ENCODE peak calls at places on chromosomes 4 and X, in four cellular contexts. One of them, this sample, is unnamed.

GRCh38 chrX:14073561-14073960 is 43.9 kb upstream of the GEMIN8 start:
- DNase-seq in AG10803: peak; percentile 2
- DNase-seq in uterus: no peak
- DNase-seq in osteocyte: no peak
- DNase-seq in this sample: no peak

GRCh38 chrX:152927858-152928760 is 30.2 kb downstream of the ZNF185 start:
- DNase-seq in AG10803: no peak
- DNase-seq in uterus: no peak
- DNase-seq in osteocyte: no peak
- DNase-seq in this sample: no peak

GRCh38 chrX:45851434-45851991 is 650.8 kb upstream of the DIPK2B start:
- DNase-seq in AG10803: peak; percentile 13
- DNase-seq in uterus: peak; percentile 19
- DNase-seq in osteocyte: no peak
- DNase-seq in this sample: peak; percentile 71

GRCh38 chrX:136767104-136767941 is 13.4 kb downstream of the ARHGEF6 start:
- DNase-seq in AG10803: peak; percentile 62
- DNase-seq in uterus: peak; percentile 54
- DNase-seq in osteocyte: peak; percentile 88
- DNase-seq in this sample: peak; percentile 31

GRCh38 chr4:161376275-161376674 is 787.5 kb downstream of the FSTL5 start:
- DNase-seq in AG10803: no peak
- DNase-seq in uterus: no peak
- DNase-seq in osteocyte: no peak
- DNase-seq in this sample: peak; percentile 71

GRCh38 chr4:86963697-86964096 is 28.9 kb downstream of the AFF1 start:
- DNase-seq in AG10803: no peak
- DNase-seq in uterus: no peak
- DNase-seq in osteocyte: no peak
- DNase-seq in this sample: peak; percentile 55

GRCh38 chrX:38052096-38052495 is 45.7 kb downstream of the SYTL5 start:
- DNase-seq in AG10803: peak; percentile 80
- DNase-seq in uterus: no peak
- DNase-seq in osteocyte: no peak
- DNase-seq in this sample: peak; percentile 85

GRCh38 chr4:88227734-88228133 is 56.6 kb downstream of the PPM1K start:
- DNase-seq in AG10803: no peak
- DNase-seq in uterus: no peak
- DNase-seq in osteocyte: no peak
- DNase-seq in this sample: no peak

GRCh38 chr4:129550281-129550785 is 454.4 kb downstream of the C4orf33 start:
- DNase-seq in AG10803: no peak
- DNase-seq in uterus: no peak
- DNase-seq in osteocyte: no peak
- DNase-seq in this sample: no peak

GRCh38 chr4:111811661-111812060 is 333.6 kb upstream of the FAM241A start:
- DNase-seq in AG10803: no peak
- DNase-seq in uterus: no peak
- DNase-seq in osteocyte: no peak
- DNase-seq in this sample: no peak

GRCh38 chr4:111808174-111808573 is 337.1 kb upstream of the FAM241A start:
- DNase-seq in AG10803: no peak
- DNase-seq in uterus: no peak
- DNase-seq in osteocyte: no peak
- DNase-seq in this sample: no peak

GRCh38 chr4:111802191-111802590 is 343.1 kb upstream of the FAM241A start:
- DNase-seq in AG10803: peak; percentile 57
- DNase-seq in uterus: no peak
- DNase-seq in osteocyte: no peak
- DNase-seq in this sample: peak; percentile 34

GRCh38 chr4:111807556-111807955 is 337.7 kb upstream of the FAM241A start:
- DNase-seq in AG10803: no peak
- DNase-seq in uterus: no peak
- DNase-seq in osteocyte: no peak
- DNase-seq in this sample: no peak

GRCh38 chr4:111806331-111806730 is 338.9 kb upstream of the FAM241A start:
- DNase-seq in AG10803: no peak
- DNase-seq in uterus: no peak
- DNase-seq in osteocyte: no peak
- DNase-seq in this sample: peak; percentile 38
- TF ChIP-seq CTCF in AG10803: no peak
- TF ChIP-seq CTCF in uterus: no peak
- TF ChIP-seq CTCF in osteocyte: no peak
- TF ChIP-seq CTCF in this sample: peak; percentile 30

GRCh38 chrX:8036914-8037313 is 109.7 kb upstream of the PNPLA4 start:
- DNase-seq in AG10803: no peak
- DNase-seq in uterus: no peak
- DNase-seq in osteocyte: no peak
- DNase-seq in this sample: no peak

GRCh38 chrX:8034058-8034457 is 106.8 kb upstream of the PNPLA4 start:
- DNase-seq in AG10803: no peak
- DNase-seq in uterus: no peak
- DNase-seq in osteocyte: no peak
- DNase-seq in this sample: no peak

GRCh38 chrX:8033175-8033574 is 106.0 kb upstream of the PNPLA4 start:
- DNase-seq in AG10803: no peak
- DNase-seq in uterus: no peak
- DNase-seq in osteocyte: no peak
- DNase-seq in this sample: no peak

GRCh38 chrX:8042304-8042703 is 115.1 kb upstream of the PNPLA4 start:
- DNase-seq in AG10803: no peak
- DNase-seq in uterus: no peak
- DNase-seq in osteocyte: no peak
- DNase-seq in this sample: peak; percentile 27

GRCh38 chrX:8037593-8038348 is 110.6 kb upstream of the PNPLA4 start:
- DNase-seq in AG10803: no peak
- DNase-seq in uterus: no peak
- DNase-seq in osteocyte: no peak
- DNase-seq in this sample: no peak
- TF ChIP-seq CTCF in AG10803: no peak
- TF ChIP-seq CTCF in uterus: no peak
- TF ChIP-seq CTCF in osteocyte: no peak
- TF ChIP-seq CTCF in this sample: no peak

GRCh38 chr4:73589887-73590801 is 30.1 kb downstream of the RASSF6 start:
- DNase-seq in AG10803: no peak
- DNase-seq in uterus: no peak
- DNase-seq in osteocyte: no peak
- DNase-seq in this sample: peak; percentile 8

GRCh38 chr4:73596001-73596400 is 24.2 kb downstream of the RASSF6 start:
- DNase-seq in AG10803: no peak
- DNase-seq in uterus: no peak
- DNase-seq in osteocyte: no peak
- DNase-seq in this sample: no peak

GRCh38 chr4:73597594-73597993 is 22.6 kb downstream of the RASSF6 start:
- DNase-seq in AG10803: no peak
- DNase-seq in uterus: no peak
- DNase-seq in osteocyte: no peak
- DNase-seq in this sample: no peak

GRCh38 chr4:73589261-73589847 is 30.9 kb downstream of the RASSF6 start:
- DNase-seq in AG10803: peak; percentile 81
- DNase-seq in uterus: no peak
- DNase-seq in osteocyte: no peak
- DNase-seq in this sample: peak; percentile 87

DNA sequence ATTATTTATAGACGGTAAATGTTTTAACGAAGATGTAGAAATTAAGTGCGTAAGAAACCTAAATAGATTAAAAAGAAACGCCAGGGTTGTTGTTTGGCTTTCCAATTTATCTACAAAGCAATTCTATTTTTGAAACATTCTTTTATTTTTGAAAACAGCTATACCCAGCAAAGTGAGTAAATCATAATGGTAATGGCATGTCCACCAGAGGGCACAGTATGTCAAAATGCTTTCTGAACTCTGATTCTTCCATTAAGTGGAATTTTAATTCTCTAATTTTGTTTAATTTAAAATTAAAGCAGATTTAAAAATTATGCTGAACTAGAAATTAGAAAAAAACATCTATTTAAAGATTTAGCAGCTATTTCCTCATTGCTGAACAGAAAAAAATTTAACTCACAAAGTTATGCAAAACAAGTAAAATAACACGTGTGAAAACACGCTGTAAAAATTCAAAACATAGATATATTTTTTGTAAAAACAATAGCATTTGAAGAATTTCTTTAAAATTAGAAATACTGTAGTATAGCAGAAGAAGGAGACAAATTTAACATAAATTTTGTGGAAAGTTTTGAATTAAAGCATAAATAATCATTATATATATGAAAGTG is 26.5 kb downstream of the RASSF6 start:
- DNase-seq in AG10803: peak; percentile 16
- DNase-seq in uterus: no peak
- DNase-seq in osteocyte: no peak
- DNase-seq in this sample: peak; percentile 51
- TF ChIP-seq CTCF in AG10803: peak; percentile 61
- TF ChIP-seq CTCF in uterus: no peak
- TF ChIP-seq CTCF in osteocyte: peak; percentile 78
- TF ChIP-seq CTCF in this sample: peak; percentile 38

GRCh38 chr4:174138616-174139015 is 144.9 kb downstream of the FBXO8 start:
- DNase-seq in AG10803: no peak
- DNase-seq in uterus: no peak
- DNase-seq in osteocyte: no peak
- DNase-seq in this sample: no peak
- TF ChIP-seq CTCF in AG10803: no peak
- TF ChIP-seq CTCF in uterus: no peak
- TF ChIP-seq CTCF in osteocyte: no peak
- TF ChIP-seq CTCF in this sample: no peak

GRCh38 chrX:68186552-68187262 is 246.6 kb downstream of the OPHN1 start:
- DNase-seq in AG10803: peak; percentile 8
- DNase-seq in uterus: no peak
- DNase-seq in osteocyte: no peak
- DNase-seq in this sample: no peak

GRCh38 chrX:68180501-68181061 is 252.7 kb downstream of the OPHN1 start:
- DNase-seq in AG10803: no peak
- DNase-seq in uterus: no peak
- DNase-seq in osteocyte: no peak
- DNase-seq in this sample: no peak

GRCh38 chrX:68179355-68179754 is 253.9 kb downstream of the OPHN1 start:
- DNase-seq in AG10803: no peak
- DNase-seq in uterus: no peak
- DNase-seq in osteocyte: no peak
- DNase-seq in this sample: no peak

GRCh38 chrX:68185161-68185560 is 248.1 kb downstream of the OPHN1 start:
- DNase-seq in AG10803: peak; percentile 9
- DNase-seq in uterus: no peak
- DNase-seq in osteocyte: no peak
- DNase-seq in this sample: no peak

GRCh38 chrX:68183612-68184214 is 249.6 kb downstream of the OPHN1 start:
- DNase-seq in AG10803: peak; percentile 24
- DNase-seq in uterus: no peak
- DNase-seq in osteocyte: no peak
- DNase-seq in this sample: peak; percentile 53
- TF ChIP-seq CTCF in AG10803: peak; percentile 55
- TF ChIP-seq CTCF in uterus: no peak
- TF ChIP-seq CTCF in osteocyte: peak; percentile 60
- TF ChIP-seq CTCF in this sample: peak; percentile 51

GRCh38 chr4:169174247-169174646 is 96.5 kb downstream of the SH3RF1 start:
- DNase-seq in AG10803: no peak
- DNase-seq in uterus: no peak
- DNase-seq in osteocyte: no peak
- DNase-seq in this sample: no peak
- TF ChIP-seq CTCF in AG10803: no peak
- TF ChIP-seq CTCF in uterus: no peak
- TF ChIP-seq CTCF in osteocyte: no peak
- TF ChIP-seq CTCF in this sample: no peak

GRCh38 chr4:157886650-157887049 is 286.2 kb downstream of the GASK1B start:
- DNase-seq in AG10803: no peak
- DNase-seq in uterus: no peak
- DNase-seq in osteocyte: no peak
- DNase-seq in this sample: no peak

GRCh38 chr4:157885785-157886184 is 287.0 kb downstream of the GASK1B start:
- DNase-seq in AG10803: no peak
- DNase-seq in uterus: no peak
- DNase-seq in osteocyte: no peak
- DNase-seq in this sample: no peak

GRCh38 chr4:157888281-157888680 is 284.5 kb downstream of the GASK1B start:
- DNase-seq in AG10803: no peak
- DNase-seq in uterus: no peak
- DNase-seq in osteocyte: no peak
- DNase-seq in this sample: no peak

DNA sequence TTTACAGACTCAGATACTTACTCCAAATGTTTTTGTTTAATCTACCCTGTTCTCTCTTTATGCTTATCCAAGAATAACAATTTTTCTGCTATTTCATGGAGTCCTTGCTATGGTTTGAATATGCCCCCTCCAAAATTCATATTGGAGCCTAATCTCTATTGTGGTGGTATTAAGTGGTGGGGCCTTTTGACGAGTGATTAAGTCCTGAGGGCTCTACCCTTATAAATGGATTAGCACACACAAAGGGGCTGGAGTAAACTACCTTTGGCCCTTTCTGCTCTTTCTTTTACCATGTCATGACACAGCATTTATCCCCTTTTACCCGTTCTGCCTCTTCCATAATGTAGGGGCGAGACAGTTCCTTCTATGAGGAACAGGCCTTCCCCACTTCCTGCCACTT is 285.5 kb downstream of the GASK1B start:
- DNase-seq in AG10803: no peak
- DNase-seq in uterus: no peak
- DNase-seq in osteocyte: no peak
- DNase-seq in this sample: no peak
- TF ChIP-seq CTCF in AG10803: no peak
- TF ChIP-seq CTCF in uterus: no peak
- TF ChIP-seq CTCF in osteocyte: no peak
- TF ChIP-seq CTCF in this sample: no peak

This sample was measured in MCF 10A.